ENCODE peak calls at places on chromosome 4, in five cellular contexts. M is fibroblast of villous mesenchyme, D is fibroblast of mammary gland, J is spleen, T is cardiac fibroblast. X is an unnamed sample.

GRCh38 chr4:33941854-33942253 is 2302.5 kb downstream of the ARAP2 start:
- DNase-seq in T (peak; percentile 8), D (no peak), M (no peak), J (no peak), X (no peak)

GRCh38 chr4:107736924-107737448 is 17.0 kb upstream of the PAPSS1 start:
- DNase-seq in T (peak; percentile 65), J (no peak), M (peak; percentile 65), D (peak; percentile 68), X (no peak)

GRCh38 chr4:15682340-15682725 is 706 bp downstream of the FAM200B start:
- DNase-seq in D (peak; percentile 32), M (peak; percentile 50), J (no peak), T (peak; percentile 71), X (no peak)

GRCh38 chr4:7908668-7909067 is 31.0 kb downstream of the AFAP1 start:
- DNase-seq in M (no peak), J (no peak), D (no peak), T (no peak), X (no peak)

GRCh38 chr4:98341309-98341708 is 80.1 kb downstream of the RAP1GDS1 start:
- DNase-seq in D (peak; percentile 37), T (peak; percentile 53), J (no peak), M (peak; percentile 48), X (no peak)

GRCh38 chr4:104491826-104492771 is 2.6 kb downstream of the CXXC4 start:
- DNase-seq in D (no peak), J (no peak), M (no peak), T (no peak), X (peak; percentile 9)

GRCh38 chr4:29927895-29928294 is 792.3 kb upstream of the PCDH7 start:
- DNase-seq in M (no peak), J (no peak), D (no peak), T (no peak), X (no peak)

GRCh38 chr4:146243141-146243882 is 29.0 kb downstream of the REELD1 start:
- DNase-seq in D (peak; percentile 34), M (no peak), J (peak; percentile 84), T (peak; percentile 38), X (peak; percentile 78)

DNA sequence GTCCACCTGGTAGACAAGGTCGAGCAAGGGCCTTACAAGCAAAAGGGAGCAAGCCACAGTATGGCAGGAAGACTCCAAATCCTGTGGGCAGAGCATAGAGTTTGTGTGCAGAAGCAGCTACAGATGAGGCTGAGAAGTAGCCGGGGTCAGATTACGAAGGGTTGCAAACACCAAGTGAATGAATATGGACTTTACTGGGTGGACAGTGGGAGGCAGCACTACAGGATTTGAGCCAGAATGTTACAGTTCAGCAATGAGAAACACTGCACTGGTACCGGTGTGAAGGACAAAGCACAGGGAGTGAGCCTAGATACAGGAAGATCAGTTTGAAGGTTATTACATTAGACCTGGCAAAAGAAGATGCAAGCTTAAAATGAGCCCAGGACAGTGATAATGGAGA is 46.1 kb upstream of the HOPX start:
- DNase-seq in J (no peak), T (peak; percentile 25), D (peak; percentile 52), M (peak; percentile 52), X (no peak)
- TF ChIP-seq CTCF in J (no peak), T (no peak), D (peak; percentile 22), M (no peak), X (no peak)

DNA sequence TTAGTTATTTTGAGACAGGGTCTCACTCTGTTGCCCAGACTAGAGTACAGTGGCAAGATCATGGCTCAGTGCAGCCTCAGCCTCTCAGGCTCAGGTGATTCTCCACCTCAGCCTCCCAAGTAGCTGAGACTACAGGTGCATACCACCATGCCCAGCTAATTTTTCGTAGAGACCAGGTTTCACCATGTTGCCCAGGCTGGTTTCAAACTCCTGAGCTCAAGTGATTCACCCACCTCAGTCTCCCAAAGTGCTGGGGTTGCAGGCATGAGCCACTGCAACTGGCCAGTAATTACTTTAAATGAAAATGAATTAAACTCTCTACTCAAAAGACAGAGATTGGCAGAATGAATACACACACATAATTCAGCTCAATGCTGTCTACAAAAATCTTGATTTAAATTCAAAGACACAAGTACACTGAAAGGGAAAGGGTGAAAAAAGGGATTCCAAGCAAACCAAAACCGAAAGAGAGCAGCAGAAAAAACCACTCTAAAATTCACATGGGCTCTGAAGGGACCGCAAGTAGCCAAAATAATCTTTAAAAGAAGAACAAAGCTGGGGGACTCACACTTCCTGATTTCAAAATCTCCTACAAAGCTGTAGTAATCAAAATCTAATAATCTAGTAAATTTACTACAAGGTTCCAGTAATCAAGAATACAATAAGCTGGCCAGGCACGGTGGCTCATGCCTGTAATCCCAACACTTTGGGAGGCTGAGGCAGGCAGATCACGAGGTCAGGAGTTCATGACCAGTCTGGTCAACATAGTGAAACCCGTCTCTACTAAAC is 11.8 kb upstream of the SPON2 start:
- DNase-seq in T (no peak), M (peak; percentile 84), D (no peak), J (peak; percentile 42), X (no peak)
- H3K4me3 ChIP-seq in T (no peak overlapping the region), M (peak overlapping the region; percentile 14), D (no peak overlapping the region), J (peak overlapping the region; percentile 49), X (no peak overlapping the region)

GRCh38 chr4:147617173-147617840 is at the start of gene TMEM184C:
- DNase-seq in D (peak; percentile 89), J (peak; percentile 98), M (peak; percentile 94), T (peak; percentile 95), X (peak; percentile 99)
- TF ChIP-seq CTCF in D (no peak), J (no peak), M (peak; percentile 23), T (no peak), X (no peak)

GRCh38 chr4:140697709-140698560 is 58.2 kb downstream of the TBC1D9 start:
- DNase-seq in T (no peak), M (no peak), D (no peak), J (no peak), X (no peak)
- H3K4me3 ChIP-seq in T (no peak overlapping the region), M (no peak overlapping the region), D (no peak overlapping the region), J (no peak overlapping the region), X (no peak overlapping the region)

GRCh38 chr4:24032371-24032989 is 142.6 kb upstream of the PPARGC1A start:
- DNase-seq in J (no peak), D (peak; percentile 25), M (peak; percentile 21), T (peak; percentile 23), X (no peak)
- TF ChIP-seq CTCF in J (no peak), D (peak; percentile 24), M (peak; percentile 41), T (peak; percentile 4), X (peak; percentile 38)

GRCh38 chr4:39354178-39354503 is 12.0 kb downstream of the RFC1 start:
- DNase-seq in M (no peak), T (no peak), D (no peak), J (no peak), X (no peak)
- H3K4me3 ChIP-seq in M (peak overlapping the region; percentile 45), T (no peak overlapping the region), D (peak overlapping the region; percentile 32), J (peak overlapping the region; percentile 56), X (peak overlapping the region; percentile 70)

GRCh38 chr4:55568905-55569504 is 22.3 kb upstream of the CLOCK start:
- DNase-seq in J (no peak), M (no peak), T (no peak), D (no peak), X (no peak)
- TF ChIP-seq CTCF in J (no peak), M (no peak), T (no peak), D (no peak), X (no peak)

GRCh38 chr4:159048166-159048886 is 54.6 kb upstream of the RAPGEF2 start:
- DNase-seq in J (no peak), T (peak; percentile 72), M (peak; percentile 79), D (peak; percentile 72), X (peak; percentile 78)
- H3K4me3 ChIP-seq in J (peak overlapping the region; percentile 51), T (peak overlapping the region; percentile 17), M (peak overlapping the region; percentile 35), D (peak overlapping the region; percentile 38), X (peak overlapping the region; percentile 62)

GRCh38 chr4:77881460-77882295 is 19.0 kb downstream of the MRPL1 start:
- DNase-seq in D (peak; percentile 71), M (peak; percentile 33), J (no peak), T (peak; percentile 55), X (no peak)
- TF ChIP-seq CTCF in D (no peak), M (no peak), J (no peak), T (no peak), X (no peak)

GRCh38 chr4:6573986-6574746 is 823 bp upstream of the MAN2B2 start:
- DNase-seq in J (no peak), T (no peak), D (no peak), M (no peak), X (no peak)
- H3K4me3 ChIP-seq in J (peak overlapping the region; percentile 90), T (peak overlapping the region; percentile 51), D (peak overlapping the region; percentile 78), M (peak overlapping the region; percentile 93), X (peak overlapping the region; percentile 83)

X was measured in kidney.